ENCODE peak calls at places on chromosomes 12 and 14, in five cellular contexts. C, A, R, I and W are unnamed samples.

GRCh38 chr12:25957898-25958253 is 606 bp upstream of the RASSF8 start:
- DNase-seq in A (no peak), I (no peak), C (no peak), R (no peak), W (no peak)

GRCh38 chr14:61458766-61459165 is 137.4 kb downstream of the PRKCH start:
- DNase-seq in R (no peak), I (no peak), C (no peak), A (no peak), W (no peak)

GRCh38 chr12:71223139-71223538 is 65.3 kb upstream of the TSPAN8 start:
- DNase-seq in A (no peak), R (no peak), C (no peak), I (no peak), W (no peak)

GRCh38 chr14:68514611-68515194 is 278.2 kb downstream of the ZFP36L1 start:
- DNase-seq in A (no peak), C (no peak), I (no peak), R (no peak), W (no peak)

GRCh38 chr14:25122188-25122587 is 72.2 kb upstream of the STXBP6 start:
- DNase-seq in I (no peak), C (no peak), A (no peak), R (no peak), W (no peak)

GRCh38 chr12:122232691-122233090 is 6.8 kb upstream of the DIABLO start:
- DNase-seq in R (no peak), I (no peak), C (no peak), A (no peak), W (no peak)

GRCh38 chr12:34339922-34340321 is 317.6 kb downstream of the ALG10 start:
- DNase-seq in R (no peak), C (no peak), A (no peak), I (no peak), W (no peak)

GRCh38 chr12:91948504-91948903 is 197.1 kb downstream of the BTG1 start:
- DNase-seq in A (no peak), R (no peak), I (no peak), C (peak; percentile 13), W (no peak)

GRCh38 chr14:73758392-73759182 is 44.4 kb upstream of the PNMA1 start:
- DNase-seq in R (no peak), A (peak; percentile 89), C (peak; percentile 87), I (peak; percentile 85), W (peak; percentile 81)

DNA sequence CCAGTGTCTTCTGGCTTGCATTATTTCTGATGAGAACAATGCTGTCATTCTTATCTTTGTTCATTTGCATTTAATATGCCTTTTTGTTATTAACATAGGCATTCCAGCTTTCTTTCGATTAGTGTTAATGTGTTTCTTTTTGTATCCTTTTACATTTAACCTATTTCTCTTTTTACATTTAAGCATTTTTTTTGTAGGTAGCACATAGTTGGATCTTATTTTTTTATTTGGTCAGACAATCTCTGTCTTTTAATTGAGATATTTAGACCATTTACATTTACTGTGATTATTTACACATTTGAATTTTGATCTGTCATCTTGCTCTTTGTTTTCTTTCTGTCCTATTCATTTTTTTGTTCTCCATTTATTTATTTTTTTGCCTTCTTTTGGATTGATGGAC is 14.5 kb upstream of the KIF26A start:
- DNase-seq in R (no peak), I (no peak), A (no peak), C (no peak), W (no peak)
- H3K4me3 ChIP-seq in R (no peak overlapping the region), I (no peak overlapping the region), A (no peak overlapping the region), C (no peak overlapping the region), W (no peak overlapping the region)

DNA sequence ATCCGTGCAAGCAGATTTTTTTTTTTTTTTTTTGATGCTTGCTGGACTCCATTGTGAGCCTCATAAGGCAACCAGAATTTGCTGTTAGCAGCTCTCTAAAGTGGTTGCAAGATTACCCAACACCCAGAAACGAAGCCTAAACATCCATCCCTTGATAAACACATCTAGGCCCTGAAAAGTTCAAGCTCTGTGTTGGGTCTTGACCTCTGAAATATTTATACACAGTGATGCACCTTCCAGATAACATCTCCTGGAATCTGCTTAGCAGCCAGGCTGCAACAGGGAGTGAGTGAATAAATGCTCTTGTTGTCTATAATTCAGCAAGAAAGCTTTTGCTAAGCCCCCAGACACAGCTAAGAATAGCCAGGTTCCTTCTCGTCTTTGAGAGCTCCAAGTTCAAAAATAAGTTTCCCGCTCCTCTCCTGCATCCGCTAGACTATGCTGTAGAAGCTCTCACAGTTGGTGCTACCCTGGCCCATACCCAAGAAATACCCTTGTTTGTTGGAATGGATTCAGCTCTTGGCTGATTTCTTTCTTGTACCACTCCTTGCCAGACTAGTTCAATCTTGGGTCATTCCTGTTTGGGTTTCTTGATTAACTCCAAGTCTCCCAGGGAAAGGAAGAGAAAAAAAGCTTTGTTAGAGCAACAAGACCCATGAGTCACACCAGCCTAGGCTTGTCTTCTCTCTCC is 610.6 kb upstream of the TBX3 start:
- DNase-seq in R (no peak), I (no peak), C (no peak), A (no peak), W (no peak)
- H3K27ac ChIP-seq in R (no peak overlapping the region), I (no peak overlapping the region), C (no peak overlapping the region), A (no peak overlapping the region), W (no peak overlapping the region)

GRCh38 chr14:23562822-23563472 is 4.6 kb downstream of the AP1G2 start:
- DNase-seq in R (no peak), A (no peak), C (peak; percentile 41), I (peak; percentile 68), W (no peak)
- H3K4me3 ChIP-seq in R (no peak overlapping the region), A (no peak overlapping the region), C (no peak overlapping the region), I (no peak overlapping the region), W (no peak overlapping the region)

GRCh38 chr14:104869669-104870367 is 4.8 kb downstream of the CEP170B start:
- DNase-seq in A (no peak), C (no peak), I (no peak), R (no peak), W (no peak)
- H3K27ac ChIP-seq in A (no peak overlapping the region), C (no peak overlapping the region), I (no peak overlapping the region), R (no peak overlapping the region), W (no peak overlapping the region)

GRCh38 chr14:99579077-99579836 is 24.8 kb downstream of the CCDC85C start:
- DNase-seq in C (peak; percentile 86), I (no peak), R (no peak), A (peak; percentile 85), W (no peak)
- H3K4me3 ChIP-seq in C (no peak overlapping the region), I (no peak overlapping the region), R (no peak overlapping the region), A (peak overlapping the region; percentile 50), W (no peak overlapping the region)

GRCh38 chr12:7061138-7061537 is 620 bp downstream of the C1S start:
- DNase-seq in C (no peak), R (no peak), A (no peak), I (no peak), W (no peak)
- H3K27ac ChIP-seq in C (peak overlapping the region; percentile 72), R (peak overlapping the region; percentile 82), A (peak overlapping the region; percentile 60), I (no peak overlapping the region), W (peak overlapping the region; percentile 79)

GRCh38 chr12:131221946-131222249 is 268.2 kb downstream of the ADGRD1 start:
- DNase-seq in I (no peak), A (no peak), R (no peak), C (no peak), W (no peak)
- H3K4me3 ChIP-seq in I (no peak overlapping the region), A (peak overlapping the region; percentile 27), R (no peak overlapping the region), C (no peak overlapping the region), W (no peak overlapping the region)